ENCODE peak calls at places on chromosomes 7 and 10, in four cellular contexts. M is progenitor cell of endocrine pancreas, Q is PC-9, T is fibroblast of the aortic adventitia. B is an unnamed sample.

GRCh38 chr7:36677769-36678435 is 46.4 kb downstream of the AOAH start:
- DNase-seq in Q (no peak), T (no peak), M (no peak), B (no peak)

GRCh38 chr7:26495569-26495968 is 203.9 kb downstream of the SNX10 start:
- DNase-seq in Q (no peak), T (no peak), M (no peak), B (no peak)

GRCh38 chr10:43203491-43204393 is 63.1 kb downstream of the RASGEF1A start:
- DNase-seq in T (no peak), M (peak), Q (peak), B (no peak)

GRCh38 chr7:3245077-3245476 is 56.0 kb upstream of the SDK1 start:
- DNase-seq in Q (no peak), M (no peak), T (peak), B (no peak)

GRCh38 chr10:23381298-23381697 is 36.7 kb upstream of the C10orf67 start:
- DNase-seq in M (no peak), T (no peak), Q (no peak), B (no peak)

GRCh38 chr10:90965720-90966119 is 44.8 kb upstream of the ANKRD1 start:
- DNase-seq in T (no peak), M (no peak), Q (no peak), B (no peak)

GRCh38 chr7:51324206-51324884 is 7.7 kb upstream of the COBL start:
- DNase-seq in M (no peak), T (no peak), Q (no peak), B (no peak)

GRCh38 chr10:69789164-69789576 is 12.5 kb upstream of the COL13A1 start:
- DNase-seq in Q (no peak), T (no peak), M (no peak), B (no peak)

GRCh38 chr7:150322114-150322832 is 882 bp upstream of the LRRC61 start:
- DNase-seq in Q (peak), M (no peak), T (no peak), B (no peak)

GRCh38 chr7:139679731-139680594 is 97.8 kb downstream of the HIPK2 start:
- DNase-seq in Q (no peak), M (no peak), T (peak), B (peak)

GRCh38 chr10:88990528-88991160 is at the start of gene FAS:
- DNase-seq in M (peak), T (peak), Q (peak), B (peak)

GRCh38 chr10:105950410-105950809 is 1214.1 kb downstream of the SORCS1 start:
- DNase-seq in T (peak), M (peak), Q (no peak), B (peak)

GRCh38 chr10:119602241-119603095 is 5.7 kb upstream of the TIAL1 start:
- DNase-seq in Q (no peak), M (no peak), T (peak), B (peak)

GRCh38 chr10:70745555-70745954 is 39.6 kb downstream of the TBATA start:
- DNase-seq in T (no peak), Q (no peak), M (no peak), B (no peak)

GRCh38 chr7:24869572-24869971 is 110.4 kb downstream of the OSBPL3 start:
- DNase-seq in T (no peak), Q (no peak), M (no peak), B (peak)

GRCh38 chr10:111756541-111757061 is 427.0 kb downstream of the GPAM start:
- DNase-seq in T (peak), M (peak), Q (no peak), B (no peak)

GRCh38 chr7:19016140-19016539 is 101.3 kb downstream of the TWIST1 start:
- DNase-seq in T (peak), Q (no peak), M (no peak), B (peak)

GRCh38 chr7:405489-406211 is 114.0 kb downstream of the PDGFA start:
- DNase-seq in Q (no peak), T (no peak), M (no peak), B (no peak)

GRCh38 chr7:21013765-21014502 is 227.2 kb upstream of the SP8 start:
- DNase-seq in T (no peak), Q (no peak), M (no peak), B (no peak)

GRCh38 chr7:18610331-18610948 is 114.9 kb downstream of the HDAC9 start:
- DNase-seq in T (peak), Q (no peak), M (peak), B (peak)

GRCh38 chr10:29102636-29103035 is 186.2 kb upstream of the LYZL1 start:
- DNase-seq in T (no peak), M (no peak), Q (peak), B (no peak)

GRCh38 chr7:94423116-94423515 is 28.4 kb downstream of the COL1A2 start:
- DNase-seq in T (peak), Q (no peak), M (no peak), B (no peak)

GRCh38 chr10:129570185-129570584 is 103.1 kb downstream of the MGMT start:
- DNase-seq in Q (no peak), T (no peak), M (no peak), B (no peak)

GRCh38 chr10:32957341-32958084 is 517 bp downstream of the ITGB1 start:
- DNase-seq in T (no peak), M (peak), Q (no peak), B (no peak)

GRCh38 chr10:48599830-48600134 is 5.1 kb downstream of the ARHGAP22 start:
- DNase-seq in Q (no peak), M (no peak), T (no peak), B (no peak)

GRCh38 chr7:47937065-47937687 is 11.1 kb downstream of the PKD1L1 start:
- DNase-seq in Q (no peak), T (no peak), M (no peak), B (no peak)

GRCh38 chr10:59872892-59873463 is 33.4 kb downstream of the CCDC6 start:
- DNase-seq in Q (no peak), M (no peak), T (peak), B (peak)

GRCh38 chr10:1508096-1508495 is 229.2 kb downstream of the ADARB2 start:
- DNase-seq in Q (no peak), M (no peak), T (no peak), B (no peak)

GRCh38 chr10:122140941-122141623 is 130.0 kb upstream of the BTBD16 start:
- DNase-seq in Q (peak), M (no peak), T (peak), B (peak)

GRCh38 chr7:23956769-23957556 is 246.9 kb downstream of the STK31 start:
- DNase-seq in Q (peak), M (no peak), T (no peak), B (no peak)

GRCh38 chr7:98555403-98555802 is 61.7 kb upstream of the NPTX2 start:
- DNase-seq in Q (no peak), T (no peak), M (no peak), B (no peak)

GRCh38 chr7:130417215-130417614 is 23.6 kb downstream of the CEP41 start:
- DNase-seq in M (no peak), T (no peak), Q (no peak), B (no peak)

GRCh38 chr7:113083132-113083833 is 3.3 kb downstream of the GPR85 start:
- DNase-seq in M (no peak), Q (no peak), T (no peak), B (no peak)

GRCh38 chr10:48252354-48252650 is 22.2 kb downstream of the FRMPD2 start:
- DNase-seq in M (no peak), Q (no peak), T (no peak), B (no peak)

GRCh38 chr10:34960983-34961382 is 129.2 kb downstream of the CUL2 start:
- DNase-seq in Q (no peak), M (no peak), T (peak), B (peak)

GRCh38 chr10:13382759-13383753 is 35.0 kb upstream of the SEPHS1 start:
- DNase-seq in M (peak), T (no peak), Q (no peak), B (no peak)

GRCh38 chr7:107170051-107170661 is 1.4 kb downstream of the HBP1 start:
- DNase-seq in T (no peak), Q (no peak), M (no peak), B (no peak)

GRCh38 chr7:107171496-107171895 is 2.7 kb downstream of the HBP1 start:
- DNase-seq in Q (no peak), T (no peak), M (no peak), B (no peak)

GRCh38 chr7:107168233-107169119 is at the start of gene HBP1:
- DNase-seq in M (peak), T (peak), Q (peak), B (peak)

GRCh38 chr7:107167483-107168232 is 1.1 kb upstream of the HBP1 start:
- DNase-seq in T (peak), Q (peak), M (no peak), B (peak)

DNA sequence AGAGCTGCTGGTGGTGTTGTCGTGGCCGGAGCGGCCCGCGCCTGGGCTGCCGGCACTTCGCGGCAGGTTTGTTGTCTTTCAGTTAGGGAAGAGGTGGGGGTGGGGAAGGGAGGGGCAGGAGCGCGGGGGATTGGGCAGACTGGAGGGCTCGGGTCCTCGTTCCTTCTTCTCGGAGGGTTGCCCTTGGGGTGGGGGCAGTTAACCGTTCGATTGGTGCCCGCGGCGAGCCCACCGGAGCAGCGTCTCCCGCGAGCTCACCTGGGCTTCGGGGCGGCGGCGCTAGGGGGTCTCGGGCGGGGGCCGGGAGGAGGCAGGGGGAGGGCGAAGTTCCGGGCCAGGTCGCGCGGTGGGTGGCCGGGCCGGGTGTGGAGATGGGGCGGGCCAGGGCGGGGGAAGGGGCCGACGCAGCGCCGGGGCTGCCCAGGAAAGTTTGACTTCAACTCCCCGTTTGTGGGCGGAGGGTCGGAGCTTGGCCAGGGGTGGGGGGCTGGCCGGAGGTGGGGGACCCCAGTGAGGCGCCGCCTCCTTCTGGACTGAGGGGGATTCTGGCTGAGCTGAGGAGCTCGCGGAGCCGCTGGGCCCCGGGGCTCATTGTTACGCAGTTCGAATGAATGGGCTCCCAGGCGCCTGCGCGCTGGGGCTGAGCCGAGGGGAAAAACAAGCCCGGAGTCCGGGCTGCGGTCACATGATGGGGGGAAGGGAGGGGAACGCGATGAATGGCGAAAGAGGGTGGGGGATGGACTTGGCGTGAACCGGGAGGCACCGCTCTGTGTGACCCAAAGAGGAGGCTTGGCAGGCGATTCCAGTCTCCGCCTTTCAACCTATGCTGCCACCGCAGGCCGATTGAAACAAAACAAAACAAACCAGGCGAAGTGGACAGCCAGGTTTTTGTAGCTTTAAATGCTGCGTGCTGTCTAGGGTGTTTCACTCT is 582 bp downstream of the HBP1 start:
- DNase-seq in M (peak), T (peak), Q (peak), B (peak)
- TF ChIP-seq CTCF in M (no peak), T (no peak), Q (no peak), B (no peak)

GRCh38 chr10:113563306-113564088 is 10.6 kb downstream of the HABP2 start:
- DNase-seq in T (peak), Q (no peak), M (peak), B (peak)
- TF ChIP-seq CTCF in T (peak), Q (peak), M (peak), B (peak)

GRCh38 chr10:115818015-115818414 is 455.0 kb downstream of the GFRA1 start:
- DNase-seq in Q (no peak), M (no peak), T (peak), B (peak)
- TF ChIP-seq CTCF in Q (no peak), M (no peak), T (no peak), B (no peak)

GRCh38 chr7:155767562-155768437 is 44.5 kb downstream of the SHH start:
- DNase-seq in T (no peak), Q (no peak), M (no peak), B (no peak)
- TF ChIP-seq CTCF in T (no peak), Q (no peak), M (no peak), B (no peak)

DNA sequence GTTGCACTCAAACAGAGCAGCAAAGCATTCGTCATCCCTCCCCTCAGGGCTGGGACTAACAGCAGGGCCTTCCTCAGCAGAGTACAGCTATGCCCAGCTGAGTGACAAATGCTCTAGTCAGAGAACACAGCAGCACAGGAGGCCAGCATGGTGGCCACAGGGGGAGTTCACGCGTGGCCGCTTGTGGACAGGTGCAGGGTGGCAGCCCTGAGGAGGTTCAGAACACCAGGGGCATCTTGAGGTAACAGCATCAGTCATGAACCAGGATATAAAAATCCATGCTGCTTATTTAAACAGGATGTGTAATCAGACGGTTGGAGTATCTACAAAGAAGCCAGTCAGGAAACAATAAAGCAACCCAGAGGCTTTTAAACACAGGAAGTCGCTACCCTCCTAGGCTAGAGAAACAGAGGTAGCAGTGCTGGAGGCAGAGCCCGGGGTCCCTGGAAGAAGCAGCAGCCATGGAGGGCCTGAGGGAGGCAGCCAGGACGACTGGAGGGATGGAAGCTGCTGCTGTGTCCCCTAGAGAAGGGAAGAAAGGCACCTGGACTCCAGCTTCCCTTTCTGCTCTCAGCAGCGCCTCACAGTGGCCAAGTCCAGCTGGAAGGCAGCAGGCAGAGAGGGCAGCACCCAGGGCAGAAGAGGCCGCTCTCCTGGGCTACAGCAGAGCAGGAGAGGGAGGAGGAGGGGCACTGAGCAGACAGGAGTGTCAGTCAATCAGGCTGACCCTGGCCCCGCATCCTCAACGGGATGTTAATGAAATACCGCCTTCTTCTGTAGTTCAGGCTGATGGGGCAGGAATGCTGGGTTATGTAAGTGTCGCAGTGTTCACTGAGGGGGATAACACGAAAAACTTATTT is 70.8 kb upstream of the UCN3 start:
- DNase-seq in T (no peak), M (peak), Q (no peak), B (peak)
- TF ChIP-seq CTCF in T (peak), M (peak), Q (no peak), B (peak)

GRCh38 chr10:55043540-55043939 is 242.5 kb upstream of the PCDH15 start:
- DNase-seq in M (no peak), T (no peak), Q (no peak), B (no peak)
- TF ChIP-seq CTCF in M (no peak), T (no peak), Q (no peak), B (no peak)

DNA sequence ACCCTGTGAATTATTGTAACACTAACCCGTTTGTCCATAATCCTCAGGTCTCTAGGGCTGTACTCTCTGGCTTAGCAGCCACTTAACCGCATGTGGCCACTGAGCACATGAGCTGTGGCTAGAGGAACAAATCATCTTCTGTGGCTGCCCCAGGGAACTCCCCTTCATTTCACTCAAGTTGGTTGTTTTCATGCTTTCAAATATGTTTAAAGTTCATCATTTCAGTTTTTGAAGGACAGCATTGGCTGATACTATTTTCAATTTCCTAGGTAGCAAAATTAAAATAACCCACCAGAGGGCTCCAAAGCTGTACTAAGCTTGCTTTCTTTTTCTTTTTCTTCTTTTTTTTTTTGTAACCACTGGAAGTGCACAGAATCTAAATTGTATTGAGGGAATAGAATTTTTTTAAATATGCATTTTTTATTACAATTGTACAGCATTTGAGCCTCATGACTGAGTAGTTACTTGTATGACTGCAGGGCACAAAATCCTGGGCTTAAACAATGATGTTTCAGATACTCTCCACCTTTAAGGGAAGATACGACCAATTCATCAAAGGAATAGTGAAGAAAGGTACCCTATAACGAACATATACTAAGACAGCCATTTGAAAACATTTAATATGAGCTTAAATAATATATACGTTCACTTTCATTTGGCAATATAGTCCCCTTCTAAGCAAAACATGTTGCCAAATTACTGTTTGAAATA is 38.6 kb downstream of the MRC1 start:
- DNase-seq in Q (no peak), M (no peak), T (peak), B (peak)
- TF ChIP-seq CTCF in Q (peak), M (peak), T (peak), B (peak)

GRCh38 chr7:95798401-95798930 is 26.1 kb downstream of the DYNC1I1 start:
- DNase-seq in M (no peak), Q (no peak), T (no peak), B (no peak)
- TF ChIP-seq CTCF in M (no peak), Q (no peak), T (no peak), B (no peak)

GRCh38 chr10:104120903-104121484 is 977 bp upstream of the SFR1 start:
- DNase-seq in M (peak), T (peak), Q (peak), B (peak)
- TF ChIP-seq CTCF in M (no peak), T (no peak), Q (no peak), B (no peak)